ENCODE peak calls at places on chromosomes 11 and 22, in four cellular contexts. O is type B pancreatic cell, Q is cardiac fibroblast, X is GM23338. L is an unnamed sample.

GRCh38 chr11:47412152-47412746 is 3.9 kb downstream of the SLC39A13 start:
- DNase-seq in O (no peak), Q (peak; percentile 57), X (peak; percentile 85), L (peak; percentile 88)

GRCh38 chr11:8766043-8766992 is 83.7 kb downstream of the RPL27A start:
- DNase-seq in O (no peak), Q (peak; percentile 56), X (peak; percentile 65), L (no peak)

GRCh38 chr11:59953463-59954218 is 10.2 kb upstream of the OOSP4A start:
- DNase-seq in O (no peak), Q (no peak), X (no peak), L (no peak)

GRCh38 chr22:42797021-42797420 is 60.1 kb downstream of the ARFGAP3 start:
- DNase-seq in O (no peak), Q (peak; percentile 36), X (no peak), L (no peak)

GRCh38 chr11:131370901-131371790 is 731 bp downstream of the NTM start:
- DNase-seq in O (no peak), Q (no peak), X (no peak), L (no peak)

GRCh38 chr11:18726040-18726439 is at the start of gene IGSF22:
- DNase-seq in O (no peak), Q (no peak), X (peak; percentile 76), L (no peak)

GRCh38 chr11:9089636-9090035 is 1.8 kb downstream of the SCUBE2 start:
- DNase-seq in O (no peak), Q (no peak), X (no peak), L (no peak)

GRCh38 chr11:13772223-13773046 is 104.0 kb downstream of the FAR1 start:
- DNase-seq in O (no peak), Q (peak; percentile 80), X (peak; percentile 86), L (peak; percentile 51)

GRCh38 chr11:72750086-72750485 is 2.1 kb downstream of the ARAP1 start:
- DNase-seq in O (no peak), Q (no peak), X (no peak), L (no peak)

GRCh38 chr11:61814242-61814957 is 2.4 kb downstream of the FADS1 start:
- DNase-seq in O (no peak), Q (peak; percentile 67), X (peak; percentile 70), L (peak; percentile 30)

GRCh38 chr11:70159612-70160570 is 43.2 kb upstream of the FADD start:
- DNase-seq in O (no peak), Q (no peak), X (no peak), L (no peak)

GRCh38 chr22:18152519-18152918 is 2.5 kb downstream of the USP18 start:
- DNase-seq in O (no peak), Q (no peak), X (no peak), L (no peak)

GRCh38 chr11:20013346-20014066 is 146.8 kb downstream of the DBX1 start:
- DNase-seq in O (no peak), Q (peak; percentile 36), X (no peak), L (no peak)

GRCh38 chr22:43042101-43042780 is 27.3 kb upstream of the PACSIN2 start:
- DNase-seq in O (no peak), Q (no peak), X (no peak), L (no peak)

GRCh38 chr22:17945851-17946690 is 78.3 kb downstream of the MICAL3 start:
- DNase-seq in O (no peak), Q (no peak), X (no peak), L (no peak)

GRCh38 chr11:33016654-33017053 is 976 bp downstream of the DEPDC7 start:
- DNase-seq in O (no peak), Q (no peak), X (no peak), L (no peak)

GRCh38 chr22:20524004-20524481 is 16.6 kb downstream of the MED15 start:
- DNase-seq in O (no peak), Q (peak; percentile 36), X (no peak), L (no peak)

GRCh38 chr22:44755956-44756361 is 3.6 kb downstream of the ARHGAP8 start:
- DNase-seq in O (no peak), Q (no peak), X (peak; percentile 78), L (no peak)

GRCh38 chr22:32542332-32543019 is 67.9 kb downstream of the FBXO7 start:
- DNase-seq in O (no peak), Q (no peak), X (no peak), L (no peak)

GRCh38 chr22:27775087-27775697 is 26.4 kb downstream of the MN1 start:
- DNase-seq in O (no peak), Q (peak; percentile 50), X (no peak), L (no peak)

GRCh38 chr11:112828433-112828832 is 132.8 kb upstream of the NCAM1 start:
- DNase-seq in O (no peak), Q (no peak), X (no peak), L (no peak)

GRCh38 chr11:78666675-78667129 is 92.0 kb upstream of the NARS2 start:
- DNase-seq in O (no peak), Q (peak; percentile 33), X (no peak), L (no peak)

GRCh38 chr22:19473578-19473977 is 5.4 kb downstream of the UFD1 start:
- DNase-seq in O (no peak), Q (peak; percentile 28), X (no peak), L (no peak)
- TF ChIP-seq CTCF in O (peak; percentile 19), Q (peak; percentile 12), X (peak; percentile 11), L (no peak)

DNA sequence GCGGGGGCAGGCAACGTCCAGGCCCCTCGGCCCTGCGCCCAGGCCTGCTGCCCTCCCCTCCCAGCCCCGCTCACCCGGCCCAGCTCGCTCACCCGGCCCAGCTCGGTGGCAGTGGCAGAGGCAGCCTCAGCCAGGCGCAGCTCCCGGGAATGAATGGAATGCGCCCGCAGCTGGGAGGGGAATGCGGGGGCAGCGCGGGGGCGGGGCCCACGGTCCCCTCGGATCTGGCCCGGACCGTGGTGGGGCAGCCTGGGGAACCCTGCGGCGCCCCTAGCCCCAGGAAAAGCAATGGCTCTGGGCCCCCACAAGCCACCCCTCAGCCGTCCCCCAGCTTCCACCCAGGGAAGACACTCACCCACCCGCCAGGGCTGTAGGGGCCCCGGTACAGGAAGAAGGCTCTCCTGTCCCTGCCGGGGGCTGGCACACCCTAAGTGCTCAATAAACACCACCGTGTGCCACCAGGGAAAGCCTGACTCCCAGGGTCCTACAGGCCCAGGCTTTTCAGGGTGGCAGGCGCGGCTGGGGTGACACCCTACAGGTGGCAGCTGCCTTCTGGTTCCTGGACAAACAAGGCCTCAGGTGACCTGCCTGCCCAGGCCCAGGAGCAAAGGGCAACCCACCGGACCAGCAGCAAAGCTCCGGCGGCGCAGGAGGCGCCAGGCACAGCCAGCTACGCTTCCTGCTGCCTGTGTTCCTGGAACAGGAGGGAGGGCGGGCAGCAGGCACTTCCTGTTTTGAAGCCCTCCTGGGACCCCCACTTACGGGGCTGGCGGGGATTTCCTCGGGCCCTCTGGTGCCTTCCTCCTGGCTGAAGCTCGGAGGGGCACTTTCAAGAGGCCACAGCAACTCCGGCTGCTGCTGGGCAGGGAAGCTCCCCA is 13.8 kb downstream of the PLXNB2 start:
- DNase-seq in O (no peak), Q (peak; percentile 68), X (peak; percentile 90), L (peak; percentile 57)
- TF ChIP-seq CTCF in O (no peak), Q (no peak), X (no peak), L (no peak)

DNA sequence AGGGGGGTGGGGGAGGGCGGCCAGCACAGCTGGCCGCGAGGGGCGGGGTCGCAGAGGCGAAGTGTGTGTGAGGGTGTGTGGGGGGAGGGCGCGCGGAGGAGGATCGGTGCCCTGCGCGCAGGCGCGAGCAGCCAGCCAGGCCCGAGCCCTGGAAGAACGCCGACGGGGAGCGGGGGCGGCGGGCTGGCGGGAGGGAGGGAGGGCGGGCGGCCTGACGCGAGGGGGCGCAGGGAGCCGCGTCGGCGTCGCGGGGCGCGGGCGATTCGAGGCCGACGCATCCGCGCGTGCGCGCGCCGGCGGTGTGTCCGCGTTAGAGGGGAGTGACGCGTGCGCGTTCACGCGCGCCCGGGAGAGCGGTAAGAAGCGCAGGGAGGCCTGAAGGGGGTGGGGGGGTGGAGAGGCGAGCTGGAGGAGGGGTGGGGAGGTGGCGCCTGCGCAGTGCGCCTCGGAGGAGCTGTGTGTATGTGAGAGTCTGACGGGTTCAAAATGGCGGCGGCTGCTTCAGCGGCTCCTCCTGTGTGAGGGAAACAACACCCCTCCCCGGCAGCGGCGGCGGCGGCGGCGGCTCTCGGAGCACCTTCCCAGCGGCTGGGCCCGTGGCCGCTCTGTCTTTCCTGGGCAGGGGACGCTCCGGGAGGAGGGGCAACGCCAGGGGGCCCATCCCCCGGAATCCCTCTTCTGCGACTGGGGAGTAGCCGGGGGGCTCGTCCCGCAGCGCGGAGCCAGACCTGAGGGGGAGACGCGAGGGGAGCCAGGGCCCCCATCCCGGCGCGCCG is at the start of gene KDM2A:
- DNase-seq in O (peak; percentile 99), Q (peak; percentile 99), X (peak; percentile 97), L (peak; percentile 99)
- TF ChIP-seq CTCF in O (no peak), Q (no peak), X (peak; percentile 43), L (peak; percentile 59)

GRCh38 chr11:134261000-134261399 is 7.6 kb downstream of the ACAD8 start:
- DNase-seq in O (no peak), Q (no peak), X (no peak), L (no peak)

GRCh38 chr11:134264966-134265365 is 11.2 kb upstream of the GLB1L3 start:
- DNase-seq in O (no peak), Q (no peak), X (no peak), L (no peak)

GRCh38 chr11:134260503-134260902 is 7.1 kb downstream of the ACAD8 start:
- DNase-seq in O (no peak), Q (no peak), X (no peak), L (no peak)

GRCh38 chr11:134258577-134258976 is 5.2 kb downstream of the ACAD8 start:
- DNase-seq in O (no peak), Q (no peak), X (no peak), L (no peak)

DNA sequence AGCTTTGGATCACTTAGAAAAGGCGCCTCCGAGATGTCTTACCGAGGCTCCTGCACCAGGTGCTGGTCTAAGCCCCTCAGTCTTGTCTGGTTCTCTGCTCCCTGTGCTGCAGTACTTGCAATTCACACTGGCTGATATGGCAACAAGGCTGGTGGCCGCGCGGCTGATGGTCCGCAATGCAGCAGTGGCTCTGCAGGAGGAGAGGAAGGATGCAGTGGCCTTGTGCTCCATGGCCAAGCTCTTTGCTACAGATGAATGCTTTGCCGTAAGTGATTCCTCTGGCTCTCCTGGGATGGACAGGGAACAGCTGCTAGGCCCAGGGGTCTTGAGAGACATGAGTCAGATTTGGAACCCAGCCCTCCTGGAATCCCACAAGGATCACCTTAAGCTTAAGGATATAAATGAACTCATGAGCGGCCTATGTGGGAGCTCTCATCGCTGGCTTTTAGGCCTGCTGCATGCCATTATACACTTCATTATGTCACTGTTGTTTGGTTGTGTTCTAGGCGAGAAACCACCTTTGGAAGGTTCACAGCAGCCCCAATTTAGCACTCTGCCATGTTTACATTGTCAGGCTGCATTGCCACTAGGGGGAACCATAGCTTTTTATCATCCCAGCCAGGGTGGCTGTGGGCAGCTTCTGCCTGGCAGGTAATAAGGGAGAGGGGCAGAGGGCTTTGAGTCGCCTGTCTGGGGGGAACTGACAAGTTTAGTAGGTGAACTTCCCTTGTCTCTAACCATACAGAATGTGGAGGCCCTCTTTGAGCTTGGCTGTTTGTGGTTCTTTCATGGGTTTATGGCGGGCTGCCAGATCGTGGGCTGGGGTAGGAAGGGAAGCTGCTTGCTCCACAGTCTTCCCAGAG is 8.5 kb downstream of the ACAD8 start:
- DNase-seq in O (no peak), Q (peak; percentile 35), X (peak; percentile 84), L (peak; percentile 43)
- TF ChIP-seq CTCF in O (peak; percentile 67), Q (peak; percentile 60), X (peak; percentile 87), L (peak; percentile 58)

L was measured in endothelial cell.